ENCODE peak calls at places on chromosomes 12 and 14, in four cellular contexts. D is effector memory CD4-positive, alpha-beta T cell; V is left ventricle myocardium superior; Q is NCI-H460. P is an unnamed sample.

GRCh38 chr14:66295386-66295785 is 190.8 kb upstream of the CCDC196 start:
- DNase-seq in V (no peak), D (no peak), Q (no peak), P (no peak)

GRCh38 chr14:31934767-31935266 is 142.3 kb upstream of the ARHGAP5 start:
- DNase-seq in V (peak), D (no peak), Q (peak), P (peak)

GRCh38 chr14:34593740-34594375 is 36.1 kb downstream of the SNX6 start:
- DNase-seq in D (no peak), V (no peak), Q (no peak), P (no peak)

GRCh38 chr12:130161261-130162231 is 718 bp upstream of the FZD10 start:
- DNase-seq in D (no peak), Q (no peak), V (peak), P (no peak)

GRCh38 chr12:121184425-121184824 is 25.5 kb upstream of the P2RX4 start:
- DNase-seq in D (no peak), V (no peak), Q (no peak), P (no peak)

GRCh38 chr12:92745874-92746553 is 43.2 kb downstream of the PLEKHG7 start:
- DNase-seq in D (no peak), V (peak), Q (peak), P (no peak)

GRCh38 chr14:105379946-105380345 is 18.4 kb upstream of the TEX22 start:
- DNase-seq in V (no peak), D (no peak), Q (no peak), P (no peak)

GRCh38 chr12:112162261-112162790 is 37.0 kb downstream of the TRAFD1 start:
- DNase-seq in D (no peak), V (no peak), Q (no peak), P (no peak)

GRCh38 chr12:124481257-124481750 is 86.1 kb downstream of the NCOR2 start:
- DNase-seq in Q (no peak), D (no peak), V (no peak), P (no peak)